ENCODE peak calls at places on chromosome 20, in six cellular contexts. I, O, H, K, V and T are unnamed samples.

GRCh38 chr20:51373713-51374481 is 168.6 kb downstream of the NFATC2 start:
- DNase-seq in V (peak), O (no peak), I (no peak), K (no peak), H (peak), T (no peak)

GRCh38 chr20:63775096-63775978 is 35.8 kb downstream of the SLC2A4RG start:
- DNase-seq in I (peak), O (no peak), V (no peak), H (peak), K (no peak), T (no peak)

GRCh38 chr20:64211874-64212658 is 43.5 kb upstream of the PCMTD2 start:
- DNase-seq in O (no peak), H (no peak), I (no peak), V (no peak), K (peak), T (no peak)

GRCh38 chr20:53279735-53280134 is 307.6 kb downstream of the TSHZ2 start:
- DNase-seq in I (no peak), V (no peak), H (no peak), O (no peak), K (no peak), T (no peak)

GRCh38 chr20:34525709-34526416 is 9.6 kb downstream of the DYNLRB1 start:
- DNase-seq in V (peak), O (no peak), K (peak), H (peak), I (peak), T (no peak)

GRCh38 chr20:753897-754635 is 14.2 kb downstream of the SLC52A3 start:
- DNase-seq in V (no peak), O (no peak), I (no peak), K (no peak), H (no peak), T (no peak)

GRCh38 chr20:33697129-33697528 is 10.9 kb upstream of the E2F1 start:
- DNase-seq in I (peak), O (no peak), V (no peak), H (peak), K (no peak), T (no peak)

GRCh38 chr20:43514062-43514971 is 6.8 kb downstream of the L3MBTL1 start:
- DNase-seq in I (peak), O (peak), K (peak), V (peak), H (peak), T (peak)

GRCh38 chr20:63699466-63700198 is 3.2 kb downstream of the TNFRSF6B start:
- DNase-seq in H (no peak), V (no peak), K (no peak), I (peak), O (no peak), T (no peak)

GRCh38 chr20:56826971-56827645 is 198.0 kb downstream of the TFAP2C start:
- DNase-seq in I (no peak), V (no peak), K (no peak), H (peak), O (no peak), T (peak)

GRCh38 chr20:36334281-36335075 is 28.3 kb downstream of the DLGAP4 start:
- DNase-seq in K (no peak), I (no peak), O (no peak), V (no peak), H (no peak), T (no peak)

GRCh38 chr20:23146111-23146640 is 60.1 kb upstream of the CD93 start:
- DNase-seq in I (no peak), V (no peak), O (no peak), K (no peak), H (no peak), T (no peak)

GRCh38 chr20:20549699-20550098 is 162.7 kb downstream of the RALGAPA2 start:
- DNase-seq in H (peak), I (no peak), V (no peak), K (no peak), O (no peak), T (no peak)

GRCh38 chr20:32660661-32661060 is 13.1 kb downstream of the C20orf203 start:
- DNase-seq in O (no peak), K (no peak), I (no peak), H (no peak), V (no peak), T (no peak)

GRCh38 chr20:61459266-61459665 is 207.2 kb downstream of the CDH4 start:
- DNase-seq in H (no peak), K (no peak), O (no peak), I (no peak), V (no peak), T (no peak)

GRCh38 chr20:15930324-15931305 is 642.6 kb downstream of the KIF16B start:
- DNase-seq in O (no peak), H (peak), V (no peak), I (no peak), K (no peak), T (no peak)

GRCh38 chr20:63628246-63628975 is 1.5 kb upstream of the GMEB2 start:
- DNase-seq in K (no peak), V (peak), O (peak), I (no peak), H (peak), T (no peak)

GRCh38 chr20:61517419-61517818 is 265.4 kb downstream of the CDH4 start:
- DNase-seq in I (peak), K (no peak), O (no peak), H (no peak), V (no peak), T (no peak)

GRCh38 chr20:61045876-61046585 is 206.0 kb upstream of the CDH4 start:
- DNase-seq in H (no peak), K (no peak), I (no peak), V (no peak), O (peak), T (no peak)

GRCh38 chr20:60138263-60139127 is 180.3 kb downstream of the CDH26 start:
- DNase-seq in O (peak), I (no peak), K (peak), H (no peak), V (no peak), T (no peak)

GRCh38 chr20:20295621-20296498 is 72.0 kb upstream of the INSM1 start:
- DNase-seq in V (no peak), K (no peak), H (no peak), I (no peak), O (no peak), T (no peak)

GRCh38 chr20:4244700-4245485 is 229.5 kb upstream of the RNF24 start:
- DNase-seq in H (peak), V (no peak), O (no peak), I (no peak), K (no peak), T (no peak)

GRCh38 chr20:62485062-62485700 is 9.4 kb upstream of the GATA5 start:
- DNase-seq in H (peak), I (no peak), K (no peak), O (no peak), V (no peak), T (no peak)

GRCh38 chr20:77231-77630 is 10.2 kb upstream of the DEFB125 start:
- DNase-seq in V (no peak), K (no peak), O (no peak), I (no peak), H (no peak), T (no peak)

GRCh38 chr20:43662943-43663655 is 3.8 kb upstream of the MYBL2 start:
- DNase-seq in O (no peak), V (no peak), I (peak), K (no peak), H (no peak), T (no peak)

GRCh38 chr20:53900380-53900999 is 169.9 kb downstream of the BCAS1 start:
- DNase-seq in I (no peak), K (no peak), H (peak), O (no peak), V (no peak), T (no peak)

GRCh38 chr20:54433653-54434052 is 41.7 kb upstream of the DOK5 start:
- DNase-seq in V (no peak), H (no peak), O (no peak), K (no peak), I (no peak), T (no peak)

GRCh38 chr20:2840967-2841531 is 504 bp downstream of the VPS16 start:
- DNase-seq in I (peak), K (peak), V (peak), H (peak), O (peak), T (peak)

GRCh38 chr20:54068966-54069365 is 1.4 kb downstream of the BCAS1 start:
- DNase-seq in H (no peak), O (no peak), V (no peak), I (no peak), K (no peak), T (no peak)

GRCh38 chr20:62367136-62367482 is at the start of gene LAMA5:
- DNase-seq in O (no peak), H (peak), K (peak), I (no peak), V (no peak), T (no peak)

GRCh38 chr20:2800590-2801458 is at the start of gene CPXM1:
- DNase-seq in O (peak), I (no peak), K (no peak), V (no peak), H (no peak), T (no peak)

GRCh38 chr20:34713194-34713943 is 9.2 kb downstream of the TP53INP2 start:
- DNase-seq in O (peak), H (peak), V (no peak), K (no peak), I (no peak), T (no peak)

GRCh38 chr20:50588034-50588736 is 78.0 kb downstream of the PTPN1 start:
- DNase-seq in K (peak), O (no peak), I (peak), V (peak), H (peak), T (no peak)

DNA sequence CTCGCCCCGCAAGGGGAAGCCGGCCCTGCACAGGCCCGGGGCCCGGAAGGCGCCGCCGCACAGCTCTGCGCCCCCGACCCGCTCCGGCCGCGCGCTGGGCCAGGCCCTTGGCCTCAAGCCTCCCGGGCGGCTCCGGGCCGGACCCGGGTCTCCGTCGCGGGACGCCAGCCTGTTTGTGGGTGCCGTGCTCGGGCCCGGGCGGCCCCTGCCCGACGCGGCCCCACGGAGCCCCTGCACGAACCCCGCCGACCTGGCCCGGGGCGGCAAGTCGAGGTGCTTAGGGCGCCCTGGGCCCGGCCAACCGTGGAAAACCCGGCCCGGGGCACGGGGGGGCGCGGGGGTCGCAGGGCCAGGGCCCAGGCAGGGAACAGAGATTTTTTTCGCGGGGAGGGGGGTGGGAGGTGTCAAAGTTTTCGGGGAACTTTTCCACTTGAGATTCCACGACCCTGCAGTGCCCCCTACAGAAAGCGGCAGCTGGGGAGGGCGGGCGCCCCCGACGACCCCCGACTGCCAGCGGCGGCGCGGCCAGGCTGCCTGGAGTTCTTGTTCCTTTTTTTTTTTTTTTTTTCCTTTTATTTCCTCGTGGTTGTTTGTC is 805 bp upstream of the STX16 start:
- DNase-seq in O (peak), V (peak), I (no peak), K (peak), H (no peak), T (no peak)
- TF ChIP-seq CTCF in O (peak), V (no peak), I (no peak), K (no peak), H (no peak), T (no peak)

DNA sequence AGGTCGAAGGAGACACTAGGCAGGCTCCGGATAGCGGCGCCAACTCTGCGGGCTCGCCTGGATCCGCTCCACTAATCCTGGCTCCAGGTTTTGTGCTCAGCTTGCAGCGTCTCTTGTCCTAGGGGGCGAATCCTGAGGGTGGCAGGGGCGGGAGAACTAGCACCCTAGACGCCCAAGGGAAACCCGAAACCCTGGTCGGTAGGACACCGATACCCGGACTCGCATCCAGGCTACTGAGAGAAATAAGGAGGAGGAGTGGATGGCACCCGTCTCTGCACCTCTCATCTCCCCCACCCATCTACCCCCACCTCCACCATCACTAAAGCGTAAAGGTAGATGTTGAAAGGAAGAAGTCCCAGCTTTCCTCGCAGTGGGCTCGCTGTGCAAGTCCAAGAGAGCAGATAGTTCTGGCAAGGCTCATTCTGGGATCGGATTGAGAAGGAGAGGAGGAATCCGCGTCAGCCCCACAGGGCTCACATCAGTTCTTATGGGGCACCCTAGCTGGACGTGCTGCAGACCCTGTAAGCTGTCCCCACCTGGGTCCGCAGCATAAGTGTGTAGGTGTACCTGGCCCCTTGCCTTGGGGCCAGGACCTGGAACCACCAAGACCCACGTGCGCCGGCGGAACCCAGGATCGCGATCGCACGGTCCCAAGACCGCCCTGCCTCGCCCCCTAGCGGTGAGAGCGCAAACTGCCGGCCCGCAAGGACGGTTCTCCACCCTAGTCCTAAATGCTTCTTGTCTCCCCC is 6.9 kb downstream of the SLC32A1 start:
- DNase-seq in H (peak), I (peak), K (peak), V (no peak), O (peak), T (no peak)
- H3K4me3 ChIP-seq in H (peak), I (peak), K (peak), V (peak), O (peak), T (peak)

GRCh38 chr20:41358717-41359116 is 7.9 kb downstream of the EMILIN3 start:
- DNase-seq in V (no peak), H (no peak), I (no peak), K (no peak), O (no peak), T (no peak)

GRCh38 chr20:41356951-41357350 is 9.7 kb downstream of the EMILIN3 start:
- DNase-seq in O (no peak), H (no peak), I (no peak), V (no peak), K (no peak), T (no peak)

GRCh38 chr20:41355598-41356203 is 10.9 kb downstream of the EMILIN3 start:
- DNase-seq in O (no peak), I (no peak), H (no peak), K (no peak), V (no peak), T (no peak)

GRCh38 chr20:41358230-41358629 is 8.4 kb downstream of the EMILIN3 start:
- DNase-seq in I (no peak), K (no peak), V (no peak), H (no peak), O (no peak), T (no peak)

DNA sequence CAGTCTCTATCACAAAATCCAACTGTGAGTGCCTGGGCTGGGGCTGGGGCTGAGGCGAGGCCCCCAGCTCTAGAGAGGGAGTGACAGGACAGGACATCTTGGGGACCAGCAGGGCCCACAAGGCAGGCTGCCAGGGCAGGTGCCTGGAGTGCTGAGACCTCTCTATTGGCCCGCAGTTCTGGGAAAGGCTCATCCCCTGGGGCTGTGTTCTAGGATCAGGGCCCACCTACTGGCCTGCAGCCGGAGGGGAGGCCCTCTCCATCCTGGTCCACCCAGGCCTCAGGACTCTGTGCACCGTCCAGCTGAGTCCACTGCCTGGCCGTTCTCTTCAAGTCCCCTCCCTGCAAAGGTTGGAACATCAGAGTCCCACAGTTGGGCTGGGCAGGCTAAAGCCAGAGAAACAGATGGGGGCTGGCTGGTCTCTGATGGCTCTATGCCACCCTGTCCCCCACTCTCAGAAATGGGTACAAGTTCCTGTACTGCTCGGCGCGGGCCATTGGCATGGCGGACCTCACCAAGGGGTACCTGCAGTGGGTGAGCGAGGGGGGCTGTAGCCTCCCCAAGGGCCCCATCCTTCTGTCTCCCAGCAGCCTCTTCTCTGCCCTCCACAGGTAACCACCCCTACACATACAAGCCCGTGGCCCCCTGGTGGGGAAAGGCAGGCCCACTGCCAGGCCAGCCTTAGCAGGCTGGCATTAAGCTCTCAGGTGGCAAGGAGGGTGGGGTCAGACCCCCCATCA is 9.0 kb downstream of the EMILIN3 start:
- DNase-seq in V (no peak), I (no peak), K (no peak), O (no peak), H (no peak), T (no peak)
- TF ChIP-seq CTCF in V (no peak), I (no peak), K (no peak), O (peak), H (no peak), T (no peak)

DNA sequence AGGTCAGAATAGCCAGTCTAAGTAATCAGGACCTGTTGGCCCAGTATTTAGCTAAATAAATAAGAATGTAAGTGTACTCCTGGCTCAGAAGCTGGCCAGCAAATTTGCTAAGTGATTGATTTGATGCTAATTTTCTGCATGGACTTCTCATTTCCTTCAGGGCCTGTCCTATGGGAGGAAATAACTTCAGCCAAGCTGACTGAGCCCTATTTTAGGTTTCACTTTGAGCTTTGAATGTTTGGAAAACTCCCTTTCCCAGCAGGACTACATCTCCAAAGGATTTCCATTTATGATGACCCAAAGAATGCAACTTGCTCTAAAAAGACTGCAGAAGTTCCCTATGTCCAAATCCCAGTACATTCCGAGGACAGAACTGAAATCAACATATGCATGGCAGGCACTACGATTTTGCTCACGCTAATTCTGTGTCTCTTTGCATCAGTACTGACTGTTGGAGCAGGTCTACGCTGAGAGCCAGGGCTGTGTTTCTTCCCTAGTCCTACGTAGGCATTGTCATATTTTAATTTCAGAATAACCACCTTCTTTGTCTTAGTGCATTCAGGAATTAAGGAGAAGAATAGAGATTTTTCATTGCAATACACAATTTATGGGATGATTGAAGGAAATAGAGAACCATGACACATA is 441.4 kb upstream of the PLCB4 start:
- DNase-seq in K (no peak), H (peak), V (no peak), O (no peak), I (no peak), T (no peak)
- H3K4me3 ChIP-seq in K (peak), H (peak), V (peak), O (no peak), I (no peak), T (no peak)

GRCh38 chr20:49028684-49029083 is 17.4 kb upstream of the CSE1L start:
- DNase-seq in H (peak), O (no peak), I (no peak), V (no peak), K (no peak), T (no peak)
- TF ChIP-seq CTCF in H (peak), O (peak), I (peak), V (no peak), K (peak), T (no peak)

GRCh38 chr20:10314198-10314597 is 95.6 kb downstream of the SNAP25 start:
- DNase-seq in V (no peak), I (peak), K (no peak), O (no peak), H (peak), T (no peak)

GRCh38 chr20:10313215-10313614 is 94.6 kb downstream of the SNAP25 start:
- DNase-seq in I (no peak), O (no peak), H (peak), K (no peak), V (no peak), T (no peak)

GRCh38 chr20:10312111-10312510 is 93.5 kb downstream of the SNAP25 start:
- DNase-seq in I (no peak), O (no peak), K (no peak), V (no peak), H (no peak), T (no peak)

GRCh38 chr20:10315138-10315537 is 96.5 kb downstream of the SNAP25 start:
- DNase-seq in I (no peak), V (no peak), H (no peak), K (no peak), O (no peak), T (no peak)

DNA sequence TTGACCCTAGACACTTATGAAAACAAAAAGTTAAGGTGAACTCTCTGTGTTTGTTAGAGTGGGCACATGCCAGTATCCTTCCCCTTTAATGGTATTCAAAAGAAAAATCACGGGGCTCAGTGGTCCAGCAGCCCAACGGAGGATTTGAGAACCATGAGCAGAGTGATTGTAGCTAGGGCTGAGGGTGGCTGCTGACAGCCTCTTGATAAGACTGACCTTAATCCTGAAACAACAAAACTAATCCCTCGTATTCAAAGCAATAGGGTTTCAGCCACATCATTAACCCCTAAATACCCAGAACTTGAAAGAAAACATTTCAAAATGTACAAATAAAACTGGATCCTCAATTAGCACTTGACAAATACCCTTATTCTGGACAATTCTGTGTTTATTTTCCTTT is 95.1 kb downstream of the SNAP25 start:
- DNase-seq in H (peak), O (no peak), V (no peak), K (no peak), I (no peak), T (no peak)
- H3K4me3 ChIP-seq in H (no peak), O (no peak), V (no peak), K (no peak), I (no peak), T (no peak)